ENCODE peak calls at places on chromosomes 5 and 9, in ten cellular contexts. G is AG10803; O is neural crest cell; J is tibial nerve; W is activated CD8-positive, alpha-beta T cell treated with anti-CD3 and anti-CD28 coated beads for 36 hours; M is type B pancreatic cell; I is HCT116; B is NB4; Z is spleen; P is RWPE1. E is an unnamed sample.

GRCh38 chr5:96079075-96079474 is 117.4 kb upstream of the ELL2 start:
- DNase-seq in O (no peak), Z (no peak), B (peak), I (peak), M (no peak), J (no peak), P (peak), G (peak), W (peak), E (no peak)

GRCh38 chr5:16597946-16598694 is 18.7 kb downstream of the RETREG1 start:
- DNase-seq in G (no peak), M (no peak), O (no peak), I (no peak), J (no peak), B (no peak), Z (no peak), W (no peak), P (no peak), E (no peak)

GRCh38 chr9:95085861-95086563 is 231.5 kb downstream of the FANCC start:
- DNase-seq in J (no peak), Z (peak), P (no peak), G (no peak), O (no peak), I (no peak), W (no peak), B (no peak), M (no peak), E (no peak)

GRCh38 chr5:149760700-149761187 is 30.6 kb downstream of the PPARGC1B start:
- DNase-seq in J (no peak), O (no peak), I (no peak), G (no peak), P (no peak), Z (peak), B (no peak), M (no peak), W (no peak), E (no peak)

GRCh38 chr9:94847486-94847885 is 121.0 kb downstream of the AOPEP start:
- DNase-seq in O (no peak), M (no peak), B (peak), J (no peak), W (no peak), Z (no peak), G (peak), P (no peak), I (no peak), E (no peak)

GRCh38 chr9:97850746-97851449 is 2.1 kb upstream of the FOXE1 start:
- DNase-seq in O (no peak), B (no peak), G (no peak), I (no peak), J (no peak), Z (no peak), P (no peak), W (no peak), M (no peak), E (no peak)

GRCh38 chr9:34572092-34572491 is 17.4 kb downstream of the CNTFR start:
- DNase-seq in P (no peak), O (no peak), I (no peak), B (no peak), W (no peak), G (no peak), Z (no peak), M (no peak), J (no peak), E (no peak)

GRCh38 chr5:165881259-165881658 is 2375.8 kb downstream of the MAT2B start:
- DNase-seq in G (no peak), B (peak), W (no peak), Z (no peak), I (no peak), M (no peak), P (peak), O (no peak), J (no peak), E (no peak)

GRCh38 chr5:77491783-77492652 is at the start of gene WDR41:
- DNase-seq in M (peak), I (peak), P (peak), O (peak), J (peak), Z (peak), W (peak), G (peak), B (peak), E (peak)

GRCh38 chr9:36862206-36863145 is 171.6 kb downstream of the PAX5 start:
- DNase-seq in M (no peak), I (peak), P (peak), J (no peak), Z (peak), O (peak), W (peak), B (peak), G (peak), E (peak)

GRCh38 chr5:125348221-125348692 is 601.8 kb upstream of the ZNF608 start:
- DNase-seq in I (no peak), Z (no peak), O (peak), M (no peak), G (peak), P (no peak), W (no peak), J (peak), B (peak), E (no peak)

GRCh38 chr5:179246227-179246626 is 99.0 kb downstream of the ADAMTS2 start:
- DNase-seq in P (no peak), W (no peak), Z (no peak), M (no peak), I (no peak), G (no peak), J (no peak), B (no peak), O (no peak), E (no peak)

GRCh38 chr9:84169240-84169639 is 171.3 kb downstream of the SLC28A3 start:
- DNase-seq in B (no peak), P (no peak), J (no peak), G (peak), I (no peak), M (no peak), O (no peak), Z (no peak), W (no peak), E (no peak)

GRCh38 chr9:120920495-120921178 is 6.0 kb downstream of the TRAF1 start:
- DNase-seq in J (no peak), Z (no peak), W (no peak), M (no peak), O (no peak), G (no peak), I (no peak), P (no peak), B (no peak), E (no peak)

GRCh38 chr9:25677301-25678146 is 720 bp downstream of the TUSC1 start:
- DNase-seq in I (no peak), J (peak), G (peak), W (peak), O (no peak), Z (peak), M (no peak), B (no peak), P (peak), E (no peak)

GRCh38 chr5:179416906-179417470 is 71.7 kb upstream of the ADAMTS2 start:
- DNase-seq in P (no peak), I (no peak), O (no peak), Z (no peak), M (no peak), B (no peak), W (no peak), G (no peak), J (no peak), E (no peak)

GRCh38 chr5:151257731-151258715 is 5.0 kb downstream of the GM2A start:
- DNase-seq in M (no peak), J (no peak), W (no peak), I (no peak), Z (peak), G (peak), O (no peak), P (peak), B (no peak), E (no peak)

GRCh38 chr9:86517475-86517874 is 163.3 kb upstream of the TUT7 start:
- DNase-seq in P (no peak), W (no peak), Z (no peak), M (no peak), J (no peak), I (no peak), B (no peak), G (no peak), O (no peak), E (no peak)

GRCh38 chr9:94166237-94167054 is 82.2 kb downstream of the PTPDC1 start:
- DNase-seq in G (peak), O (peak), W (peak), M (peak), B (peak), J (peak), Z (peak), P (peak), I (peak), E (peak)

GRCh38 chr5:127875235-127876021 is 172.2 kb downstream of the CCDC192 start:
- DNase-seq in G (peak), J (no peak), W (peak), O (peak), P (peak), B (peak), M (peak), Z (no peak), I (peak), E (peak)

GRCh38 chr9:20356392-20357206 is 265.7 kb downstream of the MLLT3 start:
- DNase-seq in O (peak), M (no peak), B (peak), P (peak), Z (no peak), I (peak), J (peak), G (peak), W (peak), E (peak)

GRCh38 chr5:126365446-126366198 is 57.6 kb upstream of the GRAMD2B start:
- DNase-seq in G (peak), P (no peak), B (no peak), I (no peak), Z (no peak), J (no peak), O (no peak), M (no peak), W (no peak), E (no peak)

GRCh38 chr9:134185536-134186011 is 21.2 kb upstream of the RNU6ATAC start:
- DNase-seq in J (no peak), M (peak), G (peak), W (peak), B (peak), O (no peak), Z (no peak), P (no peak), I (no peak), E (no peak)

GRCh38 chr5:135534609-135535419 is 950 bp downstream of the NEUROG1 start:
- DNase-seq in B (no peak), Z (no peak), G (no peak), I (no peak), W (no peak), O (peak), J (no peak), P (no peak), M (no peak), E (no peak)

GRCh38 chr9:23123048-23123632 is 676.5 kb downstream of the DMRTA1 start:
- DNase-seq in P (peak), G (peak), Z (no peak), B (peak), J (no peak), M (no peak), W (peak), O (peak), I (no peak), E (no peak)

GRCh38 chr5:43203373-43203772 is 11.3 kb downstream of the NIM1K start:
- DNase-seq in I (no peak), O (no peak), B (no peak), Z (no peak), P (no peak), J (no peak), M (no peak), W (no peak), G (no peak), E (no peak)

GRCh38 chr9:94783928-94784327 is 57.4 kb downstream of the AOPEP start:
- DNase-seq in W (no peak), Z (no peak), I (no peak), B (no peak), J (no peak), M (no peak), P (no peak), G (no peak), O (no peak), E (no peak)

GRCh38 chr5:102932781-102933180 is 177.7 kb downstream of the PAM start:
- DNase-seq in B (no peak), O (no peak), I (no peak), W (no peak), J (no peak), Z (no peak), P (no peak), M (no peak), G (no peak), E (no peak)

GRCh38 chr5:40879163-40879942 is 29.9 kb upstream of the C7 start:
- DNase-seq in B (peak), G (peak), Z (no peak), J (no peak), M (no peak), P (peak), O (no peak), I (peak), W (no peak), E (no peak)

GRCh38 chr9:36064448-36065037 is 27.8 kb downstream of the RECK start:
- DNase-seq in W (no peak), B (no peak), G (peak), M (no peak), P (no peak), J (no peak), O (no peak), Z (no peak), I (no peak), E (no peak)

GRCh38 chr9:70413427-70413797 is 1.0 kb downstream of the KLF9 start:
- DNase-seq in P (peak), G (peak), Z (no peak), M (peak), J (no peak), W (peak), O (no peak), I (no peak), B (no peak), E (peak)

GRCh38 chr5:147782053-147783028 is at the start of gene JAKMIP2:
- DNase-seq in W (peak), G (peak), B (peak), J (peak), I (no peak), M (peak), O (peak), Z (peak), P (peak), E (peak)

GRCh38 chr9:75788006-75788634 is 102.4 kb upstream of the PCSK5 start:
- DNase-seq in W (no peak), M (no peak), P (no peak), Z (no peak), J (no peak), G (no peak), O (no peak), I (no peak), B (no peak), E (no peak)

GRCh38 chr5:58201922-58202648 is 257.8 kb downstream of the PLK2 start:
- DNase-seq in G (no peak), Z (no peak), M (no peak), O (no peak), I (no peak), J (no peak), B (no peak), W (no peak), P (no peak), E (no peak)

GRCh38 chr9:128123451-128124080 is 4.0 kb downstream of the PTGES2 start:
- DNase-seq in Z (peak), M (no peak), I (no peak), O (no peak), J (no peak), G (no peak), W (no peak), P (no peak), B (no peak), E (no peak)

GRCh38 chr5:115363879-115364278 is 67.4 kb upstream of the CCDC112 start:
- DNase-seq in Z (no peak), P (no peak), B (no peak), J (no peak), G (no peak), I (no peak), O (no peak), W (no peak), M (no peak), E (no peak)

GRCh38 chr5:115372121-115372520 is 75.7 kb upstream of the CCDC112 start:
- DNase-seq in M (no peak), J (no peak), G (peak), Z (no peak), I (no peak), W (no peak), O (no peak), B (no peak), P (no peak), E (no peak)

GRCh38 chr5:115369430-115370144 is 73.1 kb upstream of the CCDC112 start:
- DNase-seq in P (no peak), I (no peak), J (no peak), M (no peak), W (no peak), O (no peak), Z (no peak), B (no peak), G (no peak), E (no peak)

GRCh38 chr5:115366223-115366622 is 69.8 kb upstream of the CCDC112 start:
- DNase-seq in Z (no peak), B (no peak), O (no peak), I (no peak), J (no peak), P (peak), M (no peak), G (peak), W (no peak), E (no peak)
- TF ChIP-seq CTCF in Z (no peak), B (no peak), O (no peak), I (no peak), J (no peak), P (no peak), M (no peak), G (peak), W (no peak), E (no peak)

GRCh38 chr5:10133830-10134229 is 115.9 kb downstream of the ATPSCKMT start:
- DNase-seq in J (no peak), P (no peak), Z (no peak), B (no peak), W (no peak), M (no peak), I (no peak), G (peak), O (no peak), E (no peak)
- TF ChIP-seq CTCF in J (no peak), P (no peak), Z (no peak), B (no peak), W (no peak), M (no peak), I (no peak), G (peak), O (no peak), E (no peak)

GRCh38 chr5:1204693-1205242 is 3.4 kb downstream of the SLC6A19 start:
- DNase-seq in O (no peak), I (peak), B (peak), G (peak), M (no peak), P (no peak), Z (no peak), J (no peak), W (no peak), E (no peak)
- TF ChIP-seq CTCF in O (peak), I (no peak), B (peak), G (peak), M (peak), P (no peak), Z (no peak), J (no peak), W (no peak), E (peak)

DNA sequence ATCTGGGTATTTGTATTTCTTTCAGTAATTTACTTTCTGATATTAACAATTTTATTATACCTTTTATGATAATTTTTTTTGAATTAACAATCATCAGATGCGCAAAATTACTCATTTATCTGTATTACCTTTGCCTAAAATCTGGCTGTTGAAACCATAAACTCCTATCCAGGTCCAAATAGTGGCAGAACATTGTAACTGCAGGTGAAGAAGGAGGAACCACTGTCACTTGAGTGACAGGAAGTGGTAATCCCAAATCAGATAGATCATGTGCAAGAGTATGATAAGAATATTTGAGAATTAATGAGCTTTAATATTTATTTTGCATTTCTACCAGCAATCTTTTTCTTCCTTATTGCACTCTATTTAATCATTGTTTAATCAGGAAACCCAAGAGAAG is 139.3 kb upstream of the TLE4 start:
- DNase-seq in I (no peak), M (no peak), J (no peak), P (no peak), Z (no peak), B (no peak), G (no peak), W (no peak), O (no peak), E (no peak)
- TF ChIP-seq CTCF in I (no peak), M (peak), J (no peak), P (peak), Z (no peak), B (no peak), G (no peak), W (no peak), O (peak), E (no peak)